ENCODE peak calls at places on chromosomes 13 and 19, in six cellular contexts. F, V, Z, R, K and J are unnamed samples.

GRCh38 chr19:10678813-10679212 is 22.4 kb upstream of the QTRT1 start:
- DNase-seq in Z (no peak), V (no peak), R (no peak), K (no peak), F (no peak), J (no peak)

GRCh38 chr13:98766716-98767115 is 14.2 kb upstream of the SLC15A1 start:
- DNase-seq in V (no peak), R (no peak), K (no peak), F (no peak), Z (no peak), J (no peak)

GRCh38 chr13:42991892-42992584 is at the start of gene EPSTI1:
- DNase-seq in K (no peak), R (peak; percentile 86), F (peak; percentile 51), V (peak; percentile 70), Z (no peak), J (no peak)

GRCh38 chr13:25171517-25172302 is at the start of gene AMER2:
- DNase-seq in R (peak; percentile 82), K (peak; percentile 91), Z (no peak), V (no peak), F (no peak), J (no peak)

GRCh38 chr19:53055117-53055516 is 10.6 kb downstream of the ERVV-2 start:
- DNase-seq in V (no peak), Z (no peak), K (no peak), R (no peak), F (no peak), J (no peak)

GRCh38 chr19:491146-491741 is 5.0 kb upstream of the MADCAM1 start:
- DNase-seq in K (no peak), F (no peak), Z (no peak), R (no peak), V (no peak), J (no peak)

GRCh38 chr13:22489771-22490170 is 691.0 kb upstream of the SGCG start:
- DNase-seq in R (no peak), K (no peak), Z (no peak), F (no peak), V (no peak), J (no peak)

GRCh38 chr13:22014469-22014868 is 343.6 kb downstream of the FGF9 start:
- DNase-seq in K (no peak), V (no peak), F (no peak), Z (no peak), R (no peak), J (no peak)

GRCh38 chr13:25109341-25109740 is 13.4 kb downstream of the PABPC3 start:
- DNase-seq in F (no peak), Z (no peak), R (no peak), V (no peak), K (no peak), J (no peak)

GRCh38 chr19:42255766-42256750 is 1.1 kb upstream of the ERF start:
- DNase-seq in K (peak; percentile 82), Z (no peak), V (no peak), R (peak; percentile 82), F (no peak), J (no peak)

GRCh38 chr13:99955107-99955746 is 16.3 kb downstream of the ZIC5 start:
- DNase-seq in F (no peak), K (no peak), R (no peak), Z (no peak), V (no peak), J (no peak)

GRCh38 chr13:112438515-112438914 is 62.4 kb downstream of the SPACA7 start:
- DNase-seq in F (no peak), Z (no peak), V (no peak), K (no peak), R (no peak), J (no peak)

GRCh38 chr19:11737964-11738745 is 591 bp downstream of the ZNF823 start:
- DNase-seq in Z (no peak), R (peak; percentile 83), V (peak; percentile 26), F (peak; percentile 7), K (peak; percentile 31), J (peak; percentile 4)

GRCh38 chr19:50275577-50276368 is 53.4 kb downstream of the KCNC3 start:
- DNase-seq in V (no peak), R (no peak), F (no peak), Z (no peak), K (no peak), J (no peak)